ENCODE peak calls at places on chromosomes 4 and X, in seven cellular contexts. One of them, this sample, is unnamed.

GRCh38 chrX:131827935-131828334 is 195.2 kb upstream of the STK26 start:
- DNase-seq in PC-3: peak; percentile 55
- DNase-seq in HCT116: no peak
- DNase-seq in neural progenitor cell: peak; percentile 79
- DNase-seq in MM.1S: peak; percentile 87
- DNase-seq in SK-N-SH: peak; percentile 28
- DNase-seq in hepatocyte: no peak
- DNase-seq in this sample: peak; percentile 27

GRCh38 chrX:66071116-66071515 is 31.2 kb upstream of the VSIG4 start:
- DNase-seq in PC-3: no peak
- DNase-seq in HCT116: no peak
- DNase-seq in neural progenitor cell: no peak
- DNase-seq in MM.1S: no peak
- DNase-seq in SK-N-SH: no peak
- DNase-seq in hepatocyte: no peak
- DNase-seq in this sample: no peak

GRCh38 chr4:151679247-151679646 is 81.6 kb downstream of the GATB start:
- DNase-seq in PC-3: no peak
- DNase-seq in HCT116: no peak
- DNase-seq in neural progenitor cell: no peak
- DNase-seq in MM.1S: no peak
- DNase-seq in SK-N-SH: no peak
- DNase-seq in hepatocyte: no peak
- DNase-seq in this sample: no peak

GRCh38 chr4:40245794-40246546 is 49.1 kb downstream of the RHOH start:
- DNase-seq in PC-3: no peak
- DNase-seq in HCT116: no peak
- DNase-seq in neural progenitor cell: no peak
- DNase-seq in MM.1S: no peak
- DNase-seq in SK-N-SH: no peak
- DNase-seq in hepatocyte: no peak
- DNase-seq in this sample: no peak

GRCh38 chrX:117094149-117094548 is 631.4 kb upstream of the CT83 start:
- DNase-seq in PC-3: no peak
- DNase-seq in HCT116: no peak
- DNase-seq in neural progenitor cell: no peak
- DNase-seq in MM.1S: no peak
- DNase-seq in SK-N-SH: no peak
- DNase-seq in hepatocyte: no peak
- DNase-seq in this sample: no peak

GRCh38 chr4:101346312-101346561 is 1.1 kb downstream of the PPP3CA start:
- DNase-seq in PC-3: no peak
- DNase-seq in HCT116: no peak
- DNase-seq in neural progenitor cell: no peak
- DNase-seq in MM.1S: no peak
- DNase-seq in SK-N-SH: peak; percentile 68
- DNase-seq in hepatocyte: no peak
- DNase-seq in this sample: peak; percentile 48

GRCh38 chr4:150251752-150252190 is 173.5 kb downstream of the DCLK2 start:
- DNase-seq in PC-3: no peak
- DNase-seq in HCT116: no peak
- DNase-seq in neural progenitor cell: peak; percentile 45
- DNase-seq in MM.1S: no peak
- DNase-seq in SK-N-SH: no peak
- DNase-seq in hepatocyte: no peak
- DNase-seq in this sample: no peak

GRCh38 chr4:123616970-123617392 is 220.4 kb downstream of the SPRY1 start:
- DNase-seq in PC-3: peak; percentile 15
- DNase-seq in HCT116: no peak
- DNase-seq in neural progenitor cell: peak; percentile 45
- DNase-seq in MM.1S: no peak
- DNase-seq in SK-N-SH: peak; percentile 34
- DNase-seq in hepatocyte: peak; percentile 74
- DNase-seq in this sample: peak; percentile 46

GRCh38 chr4:173446416-173446815 is 47.5 kb upstream of the SCRG1 start:
- DNase-seq in PC-3: no peak
- DNase-seq in HCT116: no peak
- DNase-seq in neural progenitor cell: no peak
- DNase-seq in MM.1S: peak; percentile 67
- DNase-seq in SK-N-SH: no peak
- DNase-seq in hepatocyte: no peak
- DNase-seq in this sample: no peak

GRCh38 chrX:150543230-150544155 is 24.9 kb upstream of the MTM1 start:
- DNase-seq in PC-3: no peak
- DNase-seq in HCT116: no peak
- DNase-seq in neural progenitor cell: peak; percentile 19
- DNase-seq in MM.1S: no peak
- DNase-seq in SK-N-SH: no peak
- DNase-seq in hepatocyte: no peak
- DNase-seq in this sample: no peak

GRCh38 chr4:175459571-175459970 is 352.5 kb downstream of the GPM6A start:
- DNase-seq in PC-3: no peak
- DNase-seq in HCT116: no peak
- DNase-seq in neural progenitor cell: no peak
- DNase-seq in MM.1S: no peak
- DNase-seq in SK-N-SH: no peak
- DNase-seq in hepatocyte: no peak
- DNase-seq in this sample: no peak

GRCh38 chr4:102736636-102737549 is 23.9 kb downstream of the MANBA start:
- DNase-seq in PC-3: peak; percentile 78
- DNase-seq in HCT116: no peak
- DNase-seq in neural progenitor cell: no peak
- DNase-seq in MM.1S: peak; percentile 10
- DNase-seq in SK-N-SH: no peak
- DNase-seq in hepatocyte: peak; percentile 33
- DNase-seq in this sample: no peak

GRCh38 chr4:184503869-184504300 is 29.5 kb upstream of the IRF2 start:
- DNase-seq in PC-3: no peak
- DNase-seq in HCT116: no peak
- DNase-seq in neural progenitor cell: no peak
- DNase-seq in MM.1S: no peak
- DNase-seq in SK-N-SH: no peak
- DNase-seq in hepatocyte: no peak
- DNase-seq in this sample: peak; percentile 31

GRCh38 chr4:56627375-56627774 is 53.7 kb downstream of the HOPX start:
- DNase-seq in PC-3: no peak
- DNase-seq in HCT116: no peak
- DNase-seq in neural progenitor cell: no peak
- DNase-seq in MM.1S: no peak
- DNase-seq in SK-N-SH: no peak
- DNase-seq in hepatocyte: no peak
- DNase-seq in this sample: no peak

GRCh38 chrX:33379839-33380238 is 168.5 kb upstream of the DMD start:
- DNase-seq in PC-3: no peak
- DNase-seq in HCT116: no peak
- DNase-seq in neural progenitor cell: no peak
- DNase-seq in MM.1S: no peak
- DNase-seq in SK-N-SH: no peak
- DNase-seq in hepatocyte: peak; percentile 60
- DNase-seq in this sample: no peak

GRCh38 chrX:49041683-49042529 is 1.3 kb downstream of the TFE3 start:
- DNase-seq in PC-3: peak; percentile 60
- DNase-seq in HCT116: no peak
- DNase-seq in neural progenitor cell: no peak
- DNase-seq in MM.1S: no peak
- DNase-seq in SK-N-SH: peak; percentile 29
- DNase-seq in hepatocyte: peak; percentile 49
- DNase-seq in this sample: peak; percentile 27

GRCh38 chr4:19575959-19576358 is 675.7 kb upstream of the SLIT2 start:
- DNase-seq in PC-3: no peak
- DNase-seq in HCT116: no peak
- DNase-seq in neural progenitor cell: no peak
- DNase-seq in MM.1S: peak; percentile 10
- DNase-seq in SK-N-SH: no peak
- DNase-seq in hepatocyte: no peak
- DNase-seq in this sample: peak; percentile 50

GRCh38 chr4:74536557-74536956 is 91.6 kb downstream of the AREG start:
- DNase-seq in PC-3: peak; percentile 46
- DNase-seq in HCT116: no peak
- DNase-seq in neural progenitor cell: no peak
- DNase-seq in MM.1S: no peak
- DNase-seq in SK-N-SH: no peak
- DNase-seq in hepatocyte: no peak
- DNase-seq in this sample: no peak

GRCh38 chrX:119654112-119654531 is 38.8 kb downstream of the SEPTIN6 start:
- DNase-seq in PC-3: no peak
- DNase-seq in HCT116: no peak
- DNase-seq in neural progenitor cell: peak; percentile 65
- DNase-seq in MM.1S: no peak
- DNase-seq in SK-N-SH: peak; percentile 12
- DNase-seq in hepatocyte: peak; percentile 62
- DNase-seq in this sample: no peak

GRCh38 chrX:77936299-77936698 is 25.8 kb downstream of the ATP7A start:
- DNase-seq in PC-3: no peak
- DNase-seq in HCT116: no peak
- DNase-seq in neural progenitor cell: no peak
- DNase-seq in MM.1S: no peak
- DNase-seq in SK-N-SH: no peak
- DNase-seq in hepatocyte: no peak
- DNase-seq in this sample: no peak

GRCh38 chr4:25377572-25377882 is 464 bp downstream of the ANAPC4 start:
- DNase-seq in PC-3: no peak
- DNase-seq in HCT116: no peak
- DNase-seq in neural progenitor cell: no peak
- DNase-seq in MM.1S: peak; percentile 26
- DNase-seq in SK-N-SH: no peak
- DNase-seq in hepatocyte: no peak
- DNase-seq in this sample: no peak

GRCh38 chr4:124934921-124935320 is 222.4 kb upstream of the ANKRD50 start:
- DNase-seq in PC-3: no peak
- DNase-seq in HCT116: no peak
- DNase-seq in neural progenitor cell: peak; percentile 20
- DNase-seq in MM.1S: no peak
- DNase-seq in SK-N-SH: no peak
- DNase-seq in hepatocyte: no peak
- DNase-seq in this sample: no peak

GRCh38 chr4:182230256-182230655 is 12.9 kb upstream of the TENM3 start:
- DNase-seq in PC-3: no peak
- DNase-seq in HCT116: no peak
- DNase-seq in neural progenitor cell: no peak
- DNase-seq in MM.1S: no peak
- DNase-seq in SK-N-SH: no peak
- DNase-seq in hepatocyte: no peak
- DNase-seq in this sample: no peak

GRCh38 chr4:6227412-6228157 is 27.2 kb upstream of the JAKMIP1 start:
- DNase-seq in PC-3: no peak
- DNase-seq in HCT116: no peak
- DNase-seq in neural progenitor cell: no peak
- DNase-seq in MM.1S: no peak
- DNase-seq in SK-N-SH: no peak
- DNase-seq in hepatocyte: no peak
- DNase-seq in this sample: no peak

GRCh38 chr4:41281038-41281634 is 24.4 kb downstream of the UCHL1 start:
- DNase-seq in PC-3: peak; percentile 84
- DNase-seq in HCT116: peak; percentile 82
- DNase-seq in neural progenitor cell: peak; percentile 87
- DNase-seq in MM.1S: peak; percentile 74
- DNase-seq in SK-N-SH: peak; percentile 84
- DNase-seq in hepatocyte: peak; percentile 84
- DNase-seq in this sample: peak; percentile 80

GRCh38 chrX:146385529-146385928 is 424.0 kb upstream of the CXorf51B start:
- DNase-seq in PC-3: no peak
- DNase-seq in HCT116: no peak
- DNase-seq in neural progenitor cell: no peak
- DNase-seq in MM.1S: no peak
- DNase-seq in SK-N-SH: no peak
- DNase-seq in hepatocyte: no peak
- DNase-seq in this sample: no peak
- H3K9me3 ChIP-seq in PC-3: peaks cover 2% of the 10 kb centered on the region
- H3K9me3 ChIP-seq in HCT116: no peaks in the 10 kb centered on the region
- H3K9me3 ChIP-seq in neural progenitor cell: no peaks in the 10 kb centered on the region
- H3K9me3 ChIP-seq in MM.1S: no peaks in the 10 kb centered on the region
- H3K9me3 ChIP-seq in SK-N-SH: peaks cover 2% of the 10 kb centered on the region
- H3K9me3 ChIP-seq in hepatocyte: no peaks in the 10 kb centered on the region
- H3K9me3 ChIP-seq in this sample: no peaks in the 10 kb centered on the region

DNA sequence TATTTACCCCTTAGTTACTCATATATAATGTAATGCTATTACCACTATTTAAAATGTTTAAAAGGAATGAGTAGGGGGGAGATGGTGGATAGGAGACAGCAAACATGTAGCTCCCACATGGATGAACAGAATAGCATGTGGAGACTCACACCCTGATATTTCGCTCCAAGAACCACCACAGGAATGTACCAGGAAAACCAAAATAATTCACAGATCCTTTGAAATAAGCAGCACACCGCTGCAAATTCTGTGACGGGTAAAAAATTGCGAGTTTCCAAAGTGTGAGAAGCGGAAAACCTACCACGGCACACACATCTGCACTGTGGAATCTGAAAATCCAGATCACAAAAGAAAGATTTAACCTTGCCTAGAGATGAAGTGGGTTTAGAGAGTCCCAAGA is 428.2 kb downstream of the TLL1 start:
- DNase-seq in PC-3: no peak
- DNase-seq in HCT116: no peak
- DNase-seq in neural progenitor cell: no peak
- DNase-seq in MM.1S: no peak
- DNase-seq in SK-N-SH: no peak
- DNase-seq in hepatocyte: no peak
- DNase-seq in this sample: no peak
- TF ChIP-seq EZH2phosphoT487 in PC-3: no peak
- TF ChIP-seq EZH2phosphoT487 in HCT116: no peak
- TF ChIP-seq EZH2phosphoT487 in neural progenitor cell: no peak
- TF ChIP-seq EZH2phosphoT487 in MM.1S: no peak
- TF ChIP-seq EZH2phosphoT487 in SK-N-SH: no peak
- TF ChIP-seq EZH2phosphoT487 in hepatocyte: no peak
- TF ChIP-seq EZH2phosphoT487 in this sample: no peak

DNA sequence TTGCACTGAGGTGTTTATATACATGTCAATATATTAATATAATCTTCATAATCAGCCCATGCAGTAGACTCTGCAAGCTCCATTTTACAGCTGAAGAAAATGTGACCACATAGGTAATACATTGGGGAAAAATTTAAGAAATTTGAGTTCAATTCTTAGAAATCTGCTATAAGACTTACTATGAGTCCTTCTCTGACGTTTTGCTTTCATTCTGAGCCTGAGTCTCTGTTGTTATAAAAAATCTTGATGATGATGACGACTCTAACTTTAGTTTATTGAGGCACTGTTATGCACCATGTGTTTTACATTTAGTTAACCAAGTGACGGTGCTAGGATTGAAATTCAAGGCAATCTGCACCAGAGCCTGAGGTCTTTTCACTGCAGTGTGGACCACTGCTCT is 370.3 kb upstream of the PPP1R2C start:
- DNase-seq in PC-3: no peak
- DNase-seq in HCT116: no peak
- DNase-seq in neural progenitor cell: no peak
- DNase-seq in MM.1S: no peak
- DNase-seq in SK-N-SH: no peak
- DNase-seq in hepatocyte: no peak
- DNase-seq in this sample: no peak
- TF ChIP-seq CTCF in PC-3: no peak
- TF ChIP-seq CTCF in HCT116: no peak
- TF ChIP-seq CTCF in neural progenitor cell: no peak
- TF ChIP-seq CTCF in MM.1S: no peak
- TF ChIP-seq CTCF in SK-N-SH: no peak
- TF ChIP-seq CTCF in hepatocyte: no peak
- TF ChIP-seq CTCF in this sample: no peak

DNA sequence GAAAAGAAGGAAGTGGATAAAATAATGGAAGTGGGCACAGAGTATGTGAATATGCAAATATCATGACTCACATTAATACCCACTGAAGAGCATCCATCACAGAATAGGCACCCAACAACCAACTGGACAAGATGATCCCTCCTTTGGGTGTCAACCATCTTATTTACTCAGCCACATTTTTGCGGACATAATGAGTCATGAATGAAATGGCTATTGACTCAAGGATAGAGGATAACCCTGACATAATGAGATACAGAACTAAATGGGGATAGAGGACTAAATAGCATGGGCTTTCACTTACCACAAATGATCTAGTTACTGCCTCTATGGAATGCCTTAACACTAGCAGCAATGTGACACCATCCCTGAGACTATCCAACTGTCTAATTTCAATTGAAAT is 224.7 kb downstream of the ANTXR2 start:
- DNase-seq in PC-3: peak; percentile 19
- DNase-seq in HCT116: no peak
- DNase-seq in neural progenitor cell: no peak
- DNase-seq in MM.1S: no peak
- DNase-seq in SK-N-SH: no peak
- DNase-seq in hepatocyte: no peak
- DNase-seq in this sample: no peak
- H3K9me3 ChIP-seq in PC-3: no peaks in the 10 kb centered on the region
- H3K9me3 ChIP-seq in HCT116: no peaks in the 10 kb centered on the region
- H3K9me3 ChIP-seq in neural progenitor cell: no peaks in the 10 kb centered on the region
- H3K9me3 ChIP-seq in MM.1S: no peaks in the 10 kb centered on the region
- H3K9me3 ChIP-seq in SK-N-SH: peaks cover 2% of the 10 kb centered on the region
- H3K9me3 ChIP-seq in hepatocyte: no peaks in the 10 kb centered on the region
- H3K9me3 ChIP-seq in this sample: no peaks in the 10 kb centered on the region